ENCODE peak calls at places on chromosomes 13 and 19, in seven cellular contexts. N is GM23338, L is HCEC 1CT, Z is NCI-H1436, Q is hepatic stellate cell, R is right lobe of liver, C is coronary artery. K is an unnamed sample.

GRCh38 chr13:37385248-37385647 is 213.3 kb downstream of the POSTN start:
- DNase-seq in R (no peak), Q (no peak), L (no peak), N (peak; percentile 73), C (no peak), Z (no peak), K (no peak)

GRCh38 chr19:2291185-2291751 is 9.3 kb upstream of the PEAK3 start:
- DNase-seq in L (no peak), R (no peak), Z (no peak), C (no peak), Q (no peak), N (peak; percentile 84), K (no peak)

GRCh38 chr13:46903748-46904147 is 6.9 kb upstream of the HTR2A start:
- DNase-seq in Q (no peak), R (no peak), L (peak; percentile 40), N (no peak), Z (no peak), C (no peak), K (no peak)

GRCh38 chr13:95411641-95412040 is 110.4 kb upstream of the ABCC4 start:
- DNase-seq in Q (no peak), L (no peak), Z (no peak), C (no peak), R (no peak), N (no peak), K (no peak)

GRCh38 chr13:21101865-21102576 is 40.6 kb upstream of the LATS2 start:
- DNase-seq in N (no peak), C (no peak), R (no peak), L (no peak), Z (no peak), Q (no peak), K (no peak)

GRCh38 chr19:10655457-10656312 is 1.5 kb downstream of the ILF3 start:
- DNase-seq in L (peak; percentile 23), R (no peak), Z (no peak), N (peak; percentile 40), Q (peak; percentile 48), C (no peak), K (no peak)

GRCh38 chr19:4556574-4557185 is 2.8 kb downstream of the SEMA6B start:
- DNase-seq in L (peak; percentile 22), R (peak; percentile 77), C (no peak), Q (peak; percentile 76), Z (no peak), N (peak; percentile 80), K (no peak)

GRCh38 chr13:41059466-41059865 is 1.8 kb upstream of the WBP4 start:
- DNase-seq in Z (no peak), L (no peak), Q (no peak), N (peak; percentile 27), R (no peak), C (no peak), K (no peak)

GRCh38 chr19:8363803-8364771 is at the start of gene ANGPTL4:
- DNase-seq in C (no peak), R (peak; percentile 91), L (peak; percentile 75), Z (no peak), N (peak; percentile 84), Q (peak; percentile 70), K (no peak)

GRCh38 chr13:99987180-99988047 is 5.8 kb downstream of the ZIC2 start:
- DNase-seq in Z (no peak), Q (no peak), N (peak; percentile 40), C (no peak), L (no peak), R (no peak), K (no peak)

GRCh38 chr19:48170817-48171347 is 402 bp downstream of the ZSWIM9 start:
- DNase-seq in Z (no peak), L (peak; percentile 5), R (no peak), N (peak; percentile 37), C (no peak), Q (peak; percentile 13), K (no peak)

GRCh38 chr19:21848706-21849105 is 12.7 kb upstream of the ZNF43 start:
- DNase-seq in L (no peak), Z (no peak), R (no peak), N (no peak), C (no peak), Q (no peak), K (no peak)

GRCh38 chr13:35057858-35058257 is 115.8 kb downstream of the NBEA start:
- DNase-seq in N (peak; percentile 10), R (no peak), Z (no peak), C (no peak), L (no peak), Q (no peak), K (no peak)

K was measured in NCI-H2107.